ENCODE peak calls at places on chromosomes 1 and 21, in six cellular contexts. P, U, B, K, Y and N are unnamed samples.

GRCh38 chr1:191752342-191752741 is 405.9 kb upstream of the RGS18 start:
- DNase-seq in P (no peak), U (no peak), B (peak), K (no peak), Y (no peak), N (no peak)

GRCh38 chr1:100622966-100623762 is 85.2 kb downstream of the GPR88 start:
- DNase-seq in P (no peak), U (peak), B (peak), K (peak), Y (no peak), N (no peak)

GRCh38 chr1:227299238-227299637 is 19.1 kb downstream of the CDC42BPA start:
- DNase-seq in P (no peak), U (no peak), B (peak), K (peak), Y (peak), N (no peak)

GRCh38 chr1:54559771-54560231 is 11.8 kb downstream of the ACOT11 start:
- DNase-seq in P (peak), U (no peak), B (peak), K (no peak), Y (no peak), N (no peak)

GRCh38 chr1:198153103-198153502 is 3.7 kb upstream of the NEK7 start:
- DNase-seq in P (no peak), U (peak), B (no peak), K (peak), Y (peak), N (no peak)

GRCh38 chr1:234201600-234201999 is 171.7 kb upstream of the COA6 start:
- DNase-seq in P (no peak), U (no peak), B (no peak), K (no peak), Y (no peak), N (no peak)

GRCh38 chr1:208848854-208849253 is 604.7 kb upstream of the PLXNA2 start:
- DNase-seq in P (no peak), U (no peak), B (no peak), K (no peak), Y (no peak), N (no peak)

GRCh38 chr1:153685578-153686340 is 7.3 kb downstream of the NPR1 start:
- DNase-seq in P (peak), U (no peak), B (no peak), K (no peak), Y (no peak), N (no peak)

GRCh38 chr1:169119405-169119804 is 12.9 kb downstream of the ATP1B1 start:
- DNase-seq in P (no peak), U (peak), B (no peak), K (peak), Y (no peak), N (no peak)

GRCh38 chr1:89274431-89274857 is 1.8 kb upstream of the GBP5 start:
- DNase-seq in P (no peak), U (no peak), B (peak), K (no peak), Y (peak), N (no peak)

GRCh38 chr1:110308247-110308646 is 30.9 kb upstream of the RBM15 start:
- DNase-seq in P (no peak), U (peak), B (no peak), K (peak), Y (no peak), N (no peak)

GRCh38 chr1:204623894-204624361 is 61.6 kb downstream of the LRRN2 start:
- DNase-seq in P (no peak), U (no peak), B (no peak), K (no peak), Y (peak), N (no peak)

GRCh38 chr21:46023126-46023985 is 41.8 kb downstream of the COL6A1 start:
- DNase-seq in P (no peak), U (no peak), B (no peak), K (no peak), Y (no peak), N (no peak)

GRCh38 chr1:229664133-229664689 is 38.2 kb downstream of the URB2 start:
- DNase-seq in P (no peak), U (peak), B (peak), K (peak), Y (peak), N (no peak)

GRCh38 chr1:110787328-110788071 is 85.4 kb upstream of the CD53 start:
- DNase-seq in P (no peak), U (no peak), B (no peak), K (no peak), Y (no peak), N (no peak)

GRCh38 chr1:61842863-61843514 is 100.7 kb downstream of the PATJ start:
- DNase-seq in P (no peak), U (peak), B (peak), K (peak), Y (peak), N (no peak)

GRCh38 chr1:55039342-55040082 is at the start of gene PCSK9:
- DNase-seq in P (no peak), U (no peak), B (no peak), K (peak), Y (peak), N (no peak)